ENCODE peak calls at places on chromosomes 13 and 19, in nine cellular contexts. V is PC-9, Q is upper lobe of left lung, T is left ventricle myocardium inferior, E is uterus, R is spleen, C is lung, N is neural progenitor cell, B is pancreas. D is an unnamed sample.

GRCh38 chr13:83620535-83621220 is 261.6 kb downstream of the SLITRK1 start:
- DNase-seq in V (no peak), Q (no peak), T (no peak), E (no peak), R (no peak), C (no peak), N (no peak), B (no peak), D (no peak)

GRCh38 chr19:11378319-11379189 is 4.1 kb downstream of the SWSAP1 start:
- DNase-seq in V (peak; percentile 88), Q (peak; percentile 47), T (peak; percentile 44), E (no peak), R (peak; percentile 86), C (no peak), N (peak; percentile 88), B (peak; percentile 57), D (peak; percentile 77)

GRCh38 chr13:102879793-102880499 is 34.1 kb downstream of the ERCC5 start:
- DNase-seq in V (no peak), Q (no peak), T (no peak), E (no peak), R (no peak), C (no peak), N (peak; percentile 15), B (no peak), D (no peak)

GRCh38 chr19:35126624-35126959 is 8.3 kb downstream of the LGI4 start:
- DNase-seq in V (no peak), Q (no peak), T (no peak), E (no peak), R (no peak), C (no peak), N (peak; percentile 9), B (no peak), D (peak; percentile 29)

GRCh38 chr13:67229438-67230242 is 496 bp downstream of the PCDH9 start:
- DNase-seq in V (no peak), Q (no peak), T (no peak), E (no peak), R (no peak), C (no peak), N (peak; percentile 38), B (no peak), D (no peak)

GRCh38 chr13:91141619-91142061 is 205.8 kb upstream of the MIR17HG start:
- DNase-seq in V (no peak), Q (no peak), T (no peak), E (no peak), R (no peak), C (no peak), N (no peak), B (no peak), D (peak; percentile 85)

GRCh38 chr19:49491804-49492572 is 4.2 kb upstream of the RPS11 start:
- DNase-seq in V (no peak), Q (no peak), T (no peak), E (no peak), R (no peak), C (no peak), N (peak; percentile 1), B (no peak), D (no peak)

GRCh38 chr19:41853344-41853743 is 6.7 kb upstream of the RPS19 start:
- DNase-seq in V (no peak), Q (no peak), T (no peak), E (no peak), R (no peak), C (no peak), N (no peak), B (no peak), D (no peak)

GRCh38 chr13:110061270-110061669 is 245.7 kb downstream of the COL4A1 start:
- DNase-seq in V (no peak), Q (no peak), T (no peak), E (no peak), R (no peak), C (no peak), N (no peak), B (no peak), D (no peak)

GRCh38 chr13:110054041-110054440 is 252.9 kb downstream of the COL4A1 start:
- DNase-seq in V (no peak), Q (no peak), T (no peak), E (no peak), R (no peak), C (no peak), N (no peak), B (no peak), D (no peak)

GRCh38 chr13:110057052-110057451 is 249.9 kb downstream of the COL4A1 start:
- DNase-seq in V (no peak), Q (no peak), T (no peak), E (no peak), R (no peak), C (no peak), N (no peak), B (no peak), D (peak; percentile 77)

GRCh38 chr13:110055089-110055488 is 251.9 kb downstream of the COL4A1 start:
- DNase-seq in V (no peak), Q (no peak), T (no peak), E (no peak), R (no peak), C (no peak), N (no peak), B (no peak), D (no peak)

GRCh38 chr13:110056640-110057039 is 250.3 kb downstream of the COL4A1 start:
- DNase-seq in V (no peak), Q (no peak), T (no peak), E (no peak), R (no peak), C (no peak), N (no peak), B (no peak), D (no peak)
- H3K4me3 ChIP-seq in V (no peak overlapping the region), Q (no peak overlapping the region), T (no peak overlapping the region), E (no peak overlapping the region), R (no peak overlapping the region), C (no peak overlapping the region), N (no peak overlapping the region), B (no peak overlapping the region), D (peak overlapping the region; percentile 38)

DNA sequence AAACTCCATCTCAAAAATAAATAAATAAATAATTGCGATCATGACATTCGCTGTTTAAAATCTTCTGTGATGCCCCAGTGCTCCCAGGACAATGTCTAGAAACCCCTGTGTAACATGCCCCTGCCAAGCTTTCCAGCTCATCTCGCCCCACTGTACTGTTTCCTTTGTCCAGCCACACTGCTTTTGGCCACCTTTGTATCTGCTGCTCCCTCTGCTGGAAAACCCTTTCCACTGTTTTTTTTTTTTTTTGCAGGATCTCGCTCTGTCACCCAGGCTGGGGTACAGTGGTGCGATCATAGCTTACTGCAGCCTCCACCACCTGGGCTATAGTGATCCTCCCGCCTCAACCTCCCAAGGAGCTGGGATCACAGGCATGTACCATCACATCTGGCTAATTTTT is 7.5 kb downstream of the PLAUR start:
- DNase-seq in V (no peak), Q (no peak), T (no peak), E (no peak), R (no peak), C (no peak), N (peak; percentile 59), B (no peak), D (no peak)
- TF ChIP-seq CTCF in V (peak; percentile 45), Q (no peak), T (peak; percentile 41), E (no peak), R (no peak), C (no peak), N (peak; percentile 59), B (no peak), D (no peak)

GRCh38 chr19:54206030-54206830 is 5.6 kb downstream of the RPS9 start:
- DNase-seq in V (no peak), Q (no peak), T (no peak), E (no peak), R (no peak), C (no peak), N (no peak), B (no peak), D (no peak)

GRCh38 chr19:54206831-54207177 is 6.1 kb downstream of the RPS9 start:
- DNase-seq in V (no peak), Q (no peak), T (no peak), E (no peak), R (no peak), C (no peak), N (no peak), B (no peak), D (no peak)

GRCh38 chr19:54203151-54203611 is 2.5 kb downstream of the RPS9 start:
- DNase-seq in V (no peak), Q (no peak), T (no peak), E (no peak), R (peak; percentile 48), C (no peak), N (no peak), B (peak; percentile 57), D (no peak)

GRCh38 chr19:54201980-54202379 is 1.3 kb downstream of the RPS9 start:
- DNase-seq in V (no peak), Q (no peak), T (no peak), E (no peak), R (peak; percentile 56), C (no peak), N (no peak), B (no peak), D (no peak)

DNA sequence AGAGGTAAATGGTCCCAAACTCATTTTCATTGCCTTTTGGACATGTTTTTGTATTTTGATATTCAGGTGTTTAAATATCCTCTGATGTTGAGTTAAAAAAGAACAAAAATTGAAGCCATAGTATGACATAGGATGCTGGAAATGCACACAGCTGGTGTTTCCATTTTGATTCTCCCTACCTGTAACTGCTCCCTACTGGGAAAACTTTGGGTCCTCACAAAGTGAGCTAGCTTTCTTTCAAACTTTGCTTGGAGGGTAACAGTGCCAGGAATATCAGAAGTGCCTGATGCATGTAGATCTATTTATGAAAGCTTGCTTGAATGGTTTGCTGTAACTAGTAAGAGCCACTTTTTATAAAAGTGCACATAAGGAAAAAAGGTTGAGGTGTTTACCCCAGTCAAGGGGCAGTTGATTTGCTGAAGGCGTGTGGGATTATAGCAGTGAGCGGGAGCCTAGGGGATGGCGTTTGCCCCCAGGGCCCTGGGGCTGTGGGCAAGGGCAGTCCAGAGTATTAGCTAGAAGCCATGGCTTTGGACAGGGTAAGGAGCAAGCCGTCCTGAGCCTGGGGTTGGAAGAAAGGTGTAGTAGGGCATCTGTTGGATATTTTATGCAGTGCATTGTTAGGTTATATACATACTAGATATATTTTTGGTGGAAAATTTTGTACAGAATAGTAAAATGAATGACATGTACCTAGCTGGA is 4.3 kb downstream of the RPS9 start:
- DNase-seq in V (no peak), Q (no peak), T (no peak), E (no peak), R (no peak), C (no peak), N (no peak), B (no peak), D (no peak)
- H3K4me1 ChIP-seq in V (peaks cover 62% of the 10 kb centered on the region), Q (peaks cover 78% of the 10 kb centered on the region), T (peaks cover 98% of the 10 kb centered on the region), E (peaks cover 6% of the 10 kb centered on the region), R (peaks cover 91% of the 10 kb centered on the region), C (peaks cover 20% of the 10 kb centered on the region), N (peaks cover 33% of the 10 kb centered on the region), B (peaks cover 27% of the 10 kb centered on the region), D (peaks cover 6% of the 10 kb centered on the region)

GRCh38 chr19:18319591-18320135 is 3.2 kb downstream of the LSM4 start:
- DNase-seq in V (no peak), Q (peak; percentile 53), T (no peak), E (no peak), R (no peak), C (no peak), N (no peak), B (no peak), D (no peak)

GRCh38 chr19:18322318-18322758 is 538 bp downstream of the LSM4 start:
- DNase-seq in V (no peak), Q (peak; percentile 54), T (peak; percentile 46), E (no peak), R (no peak), C (peak; percentile 52), N (peak; percentile 81), B (no peak), D (peak; percentile 60)

GRCh38 chr19:18322759-18323460 is at the start of gene LSM4:
- DNase-seq in V (peak; percentile 97), Q (peak; percentile 98), T (peak; percentile 98), E (peak; percentile 99), R (peak; percentile 99), C (peak; percentile 98), N (peak; percentile 100), B (peak; percentile 99), D (peak; percentile 99)

GRCh38 chr19:18320865-18321728 is 1.8 kb downstream of the LSM4 start:
- DNase-seq in V (no peak), Q (peak; percentile 72), T (peak; percentile 28), E (no peak), R (no peak), C (no peak), N (no peak), B (no peak), D (no peak)

GRCh38 chr19:18321729-18322091 is 1.2 kb downstream of the LSM4 start:
- DNase-seq in V (no peak), Q (no peak), T (no peak), E (no peak), R (no peak), C (no peak), N (no peak), B (no peak), D (no peak)
- H3K4me3 ChIP-seq in V (peak overlapping the region; percentile 76), Q (no peak overlapping the region), T (peak overlapping the region; percentile 83), E (no peak overlapping the region), R (peak overlapping the region; percentile 74), C (no peak overlapping the region), N (peak overlapping the region; percentile 73), B (peak overlapping the region; percentile 80), D (no peak overlapping the region)

D was measured in tibial artery.